ENCODE peak calls at places on chromosomes 4 and X, in four cellular contexts. B is GM04503, T is HTR-8/SVneo, H is LoVo. D is an unnamed sample.

GRCh38 chrX:110049096-110049495 is 46.2 kb downstream of the TMEM164 start:
- DNase-seq in B (no peak), T (no peak), H (no peak), D (no peak)

GRCh38 chr4:156838761-156839160 is 132.8 kb downstream of the PDGFC start:
- DNase-seq in B (no peak), T (no peak), H (no peak), D (no peak)

GRCh38 chrX:22389544-22390243 is 117.0 kb downstream of the CBLL2 start:
- DNase-seq in B (peak), T (peak), H (no peak), D (no peak)

GRCh38 chr4:174119051-174119450 is 164.4 kb downstream of the FBXO8 start:
- DNase-seq in B (peak), T (no peak), H (no peak), D (no peak)

GRCh38 chrX:45743081-45743533 is 542.4 kb upstream of the DIPK2B start:
- DNase-seq in B (peak), T (peak), H (peak), D (no peak)

GRCh38 chrX:45815389-45815788 is 614.7 kb upstream of the DIPK2B start:
- DNase-seq in B (no peak), T (no peak), H (no peak), D (no peak)

GRCh38 chrX:52410439-52411394 is 41.9 kb downstream of the XAGE2 start:
- DNase-seq in B (no peak), T (no peak), H (no peak), D (no peak)

GRCh38 chrX:69285881-69286545 is 120.8 kb upstream of the PJA1 start:
- DNase-seq in B (no peak), T (peak), H (peak), D (peak)

GRCh38 chr4:30962949-30963348 is 242.8 kb downstream of the PCDH7 start:
- DNase-seq in B (no peak), T (no peak), H (no peak), D (no peak)

GRCh38 chr4:128844931-128845330 is 35.4 kb downstream of the JADE1 start:
- DNase-seq in B (no peak), T (no peak), H (no peak), D (no peak)

GRCh38 chr4:99471349-99471748 is 36.2 kb upstream of the ADH7 start:
- DNase-seq in B (no peak), T (no peak), H (no peak), D (no peak)

GRCh38 chrX:21509912-21510311 is 135.7 kb downstream of the CNKSR2 start:
- DNase-seq in B (no peak), T (no peak), H (no peak), D (no peak)

GRCh38 chr4:40369437-40370278 is 34.5 kb downstream of the CHRNA9 start:
- DNase-seq in B (no peak), T (no peak), H (peak), D (no peak)

GRCh38 chr4:76894537-76894936 is 3.4 kb downstream of the SOWAHB start:
- DNase-seq in B (no peak), T (no peak), H (no peak), D (no peak)

GRCh38 chrX:10882484-10882883 is 228.6 kb upstream of the HCCS start:
- DNase-seq in B (no peak), T (no peak), H (no peak), D (no peak)

GRCh38 chr4:139903845-139904244 is 238.2 kb downstream of the MGST2 start:
- DNase-seq in B (no peak), T (no peak), H (no peak), D (no peak)

GRCh38 chrX:104318330-104319009 is 63.7 kb upstream of the ESX1 start:
- DNase-seq in B (no peak), T (no peak), H (peak), D (no peak)

GRCh38 chrX:46796574-46797191 is 37.8 kb upstream of the SLC9A7 start:
- DNase-seq in B (peak), T (peak), H (peak), D (peak)

GRCh38 chr4:77358315-77358928 is 201.4 kb downstream of the CCNG2 start:
- DNase-seq in B (no peak), T (peak), H (peak), D (no peak)

GRCh38 chr4:85929926-85930325 is 429.9 kb downstream of the MAPK10 start:
- DNase-seq in B (no peak), T (no peak), H (no peak), D (peak)

GRCh38 chr4:47567511-47567910 is 82.4 kb downstream of the ATP10D start:
- DNase-seq in B (no peak), T (no peak), H (no peak), D (no peak)

GRCh38 chrX:107880054-107880610 is 54.5 kb downstream of the MID2 start:
- DNase-seq in B (no peak), T (no peak), H (no peak), D (no peak)

GRCh38 chrX:103330601-103331397 is 760 bp downstream of the TCEAL7 start:
- DNase-seq in B (no peak), T (no peak), H (no peak), D (no peak)

GRCh38 chrX:6226646-6227444 is 1.8 kb downstream of the NLGN4X start:
- DNase-seq in B (no peak), T (no peak), H (no peak), D (no peak)

GRCh38 chr4:3640587-3640962 is 108.4 kb upstream of the LRPAP1 start:
- DNase-seq in B (no peak), T (no peak), H (no peak), D (no peak)

GRCh38 chr4:154491731-154492249 is at the start of gene DCHS2:
- DNase-seq in B (no peak), T (peak), H (peak), D (no peak)

GRCh38 chrX:104330966-104331365 is 76.2 kb upstream of the ESX1 start:
- DNase-seq in B (peak), T (no peak), H (no peak), D (no peak)

GRCh38 chrX:20515841-20516461 is 249.2 kb upstream of the RPS6KA3 start:
- DNase-seq in B (peak), T (peak), H (peak), D (no peak)

GRCh38 chr4:78325244-78326187 is 226.1 kb upstream of the ANXA3 start:
- DNase-seq in B (no peak), T (no peak), H (no peak), D (no peak)

GRCh38 chr4:1172971-1173757 is 781 bp upstream of the SPON2 start:
- DNase-seq in B (peak), T (no peak), H (no peak), D (peak)

GRCh38 chr4:16225996-16226815 is at the start of gene TAPT1:
- DNase-seq in B (no peak), T (peak), H (peak), D (peak)

GRCh38 chrX:45771560-45772340 is 571.1 kb upstream of the DIPK2B start:
- DNase-seq in B (no peak), T (no peak), H (peak), D (peak)

GRCh38 chrX:19682712-19683331 is 167.5 kb upstream of the MAP3K15 start:
- DNase-seq in B (peak), T (no peak), H (no peak), D (peak)

GRCh38 chr4:108540536-108540935 is 79.8 kb upstream of the RPL34 start:
- DNase-seq in B (no peak), T (no peak), H (no peak), D (no peak)

GRCh38 chrX:21946925-21947641 is 6.6 kb downstream of the SMS start:
- DNase-seq in B (no peak), T (no peak), H (no peak), D (no peak)

GRCh38 chr4:65665951-65666523 is 4.3 kb downstream of the EPHA5 start:
- DNase-seq in B (no peak), T (no peak), H (peak), D (no peak)